ENCODE peak calls at places on chromosomes 7 and 10, in four cellular contexts. T is RWPE2; A is neural progenitor cell; B is CD8-positive, alpha-beta T cell. M is an unnamed sample.

GRCh38 chr7:151648429-151648828 is 128.7 kb upstream of the RHEB start:
- DNase-seq in T (no peak), A (no peak), B (no peak), M (no peak)

GRCh38 chr10:110176122-110176521 is 31.3 kb upstream of the MXI1 start:
- DNase-seq in T (no peak), A (no peak), B (no peak), M (no peak)

GRCh38 chr10:6014241-6014761 is 37.0 kb upstream of the IL15RA start:
- DNase-seq in T (no peak), A (peak), B (peak), M (peak)

GRCh38 chr7:28469562-28469961 is 57.2 kb downstream of the CREB5 start:
- DNase-seq in T (no peak), A (no peak), B (no peak), M (no peak)

GRCh38 chr7:2812119-2812487 is 32.0 kb downstream of the GNA12 start:
- DNase-seq in T (no peak), A (no peak), B (no peak), M (peak)

GRCh38 chr10:129509835-129510234 is 42.8 kb downstream of the MGMT start:
- DNase-seq in T (no peak), A (no peak), B (no peak), M (no peak)

GRCh38 chr7:108413782-108414492 is 42.3 kb downstream of the NRCAM start:
- DNase-seq in T (no peak), A (peak), B (no peak), M (peak)

GRCh38 chr10:25257646-25258045 is 82.8 kb downstream of the GPR158 start:
- DNase-seq in T (no peak), A (no peak), B (no peak), M (no peak)

GRCh38 chr10:60964257-60965235 is 20.6 kb upstream of the RHOBTB1 start:
- DNase-seq in T (no peak), A (peak), B (no peak), M (peak)

GRCh38 chr10:119348516-119349240 is 141.3 kb downstream of the GRK5 start:
- DNase-seq in T (no peak), A (no peak), B (no peak), M (peak)

GRCh38 chr7:87100326-87100725 is 40.9 kb upstream of the ELAPOR2 start:
- DNase-seq in T (peak), A (no peak), B (no peak), M (no peak)

GRCh38 chr7:137636376-137636775 is 210.4 kb downstream of the DGKI start:
- DNase-seq in T (no peak), A (no peak), B (no peak), M (no peak)

GRCh38 chr7:38584443-38585210 is 46.5 kb downstream of the AMPH start:
- DNase-seq in T (no peak), A (no peak), B (no peak), M (peak)

GRCh38 chr10:93028881-93029280 is 31.7 kb upstream of the CYP26C1 start:
- DNase-seq in T (no peak), A (no peak), B (no peak), M (peak)

GRCh38 chr7:11607676-11608075 is 224.3 kb downstream of the THSD7A start:
- DNase-seq in T (no peak), A (no peak), B (no peak), M (no peak)

GRCh38 chr10:22171131-22171530 is 46.7 kb downstream of the EBLN1 start:
- DNase-seq in T (no peak), A (no peak), B (no peak), M (no peak)

GRCh38 chr7:93578762-93579161 is 4.2 kb upstream of the CALCR start:
- DNase-seq in T (no peak), A (no peak), B (no peak), M (no peak)

GRCh38 chr10:77431209-77431611 is 206.4 kb downstream of the KCNMA1 start:
- DNase-seq in T (no peak), A (peak), B (no peak), M (no peak)

GRCh38 chr7:147443942-147444341 is 1146.6 kb upstream of the C7orf33 start:
- DNase-seq in T (no peak), A (no peak), B (no peak), M (no peak)

GRCh38 chr7:1412322-1413261 is 46.7 kb downstream of the MICALL2 start:
- DNase-seq in T (no peak), A (peak), B (peak), M (peak)

GRCh38 chr10:21873198-21873597 is 130.3 kb downstream of the DNAJC1 start:
- DNase-seq in T (no peak), A (no peak), B (no peak), M (no peak)

GRCh38 chr7:27066148-27066547 is 29.7 kb downstream of the HOXA1 start:
- DNase-seq in T (no peak), A (no peak), B (no peak), M (no peak)

GRCh38 chr10:119505588-119506315 is 36.8 kb downstream of the RGS10 start:
- DNase-seq in T (no peak), A (no peak), B (no peak), M (no peak)

GRCh38 chr7:88456490-88456889 is 149.8 kb upstream of the STEAP4 start:
- DNase-seq in T (no peak), A (no peak), B (no peak), M (no peak)

GRCh38 chr7:16846611-16847165 is 35.1 kb downstream of the AGR3 start:
- DNase-seq in T (no peak), A (no peak), B (no peak), M (no peak)

GRCh38 chr7:114662002-114662677 is 247.5 kb downstream of the FOXP2 start:
- DNase-seq in T (no peak), A (no peak), B (no peak), M (no peak)

GRCh38 chr10:113612154-113612553 is 51.7 kb downstream of the NRAP start:
- DNase-seq in T (no peak), A (no peak), B (no peak), M (no peak)

GRCh38 chr7:115146148-115146547 is 224.3 kb downstream of the MDFIC start:
- DNase-seq in T (peak), A (no peak), B (no peak), M (no peak)

GRCh38 chr7:70208236-70209063 is 610.2 kb downstream of the AUTS2 start:
- DNase-seq in T (no peak), A (no peak), B (no peak), M (peak)

GRCh38 chr10:130973127-130973839 is 338.2 kb downstream of the TCERG1L start:
- DNase-seq in T (no peak), A (no peak), B (no peak), M (no peak)

GRCh38 chr7:23277359-23277989 is 21.7 kb upstream of the MALSU1 start:
- DNase-seq in T (no peak), A (peak), B (no peak), M (peak)

GRCh38 chr10:24385776-24386175 is 176.8 kb downstream of the KIAA1217 start:
- DNase-seq in T (no peak), A (no peak), B (no peak), M (peak)

GRCh38 chr10:26725837-26726727 is 28.6 kb downstream of the PDSS1 start:
- DNase-seq in T (no peak), A (peak), B (peak), M (no peak)

GRCh38 chr7:24419070-24419469 is 135.1 kb downstream of the NPY start:
- DNase-seq in T (no peak), A (peak), B (no peak), M (peak)

GRCh38 chr7:49893131-49893530 is 119.7 kb downstream of the VWC2 start:
- DNase-seq in T (no peak), A (no peak), B (no peak), M (no peak)

GRCh38 chr7:21911341-21911875 is 34.3 kb downstream of the CDCA7L start:
- DNase-seq in T (no peak), A (no peak), B (no peak), M (no peak)

GRCh38 chr7:129689995-129690581 is 78.6 kb downstream of the NRF1 start:
- DNase-seq in T (no peak), A (no peak), B (no peak), M (no peak)

GRCh38 chr7:157090485-157091165 is 48.1 kb upstream of the UBE3C start:
- DNase-seq in T (no peak), A (no peak), B (no peak), M (no peak)

GRCh38 chr7:25841575-25841974 is 310.4 kb upstream of the NFE2L3 start:
- DNase-seq in T (no peak), A (no peak), B (no peak), M (no peak)

GRCh38 chr7:128424936-128425335 is 15.2 kb upstream of the IMPDH1 start:
- DNase-seq in T (no peak), A (no peak), B (no peak), M (no peak)

DNA sequence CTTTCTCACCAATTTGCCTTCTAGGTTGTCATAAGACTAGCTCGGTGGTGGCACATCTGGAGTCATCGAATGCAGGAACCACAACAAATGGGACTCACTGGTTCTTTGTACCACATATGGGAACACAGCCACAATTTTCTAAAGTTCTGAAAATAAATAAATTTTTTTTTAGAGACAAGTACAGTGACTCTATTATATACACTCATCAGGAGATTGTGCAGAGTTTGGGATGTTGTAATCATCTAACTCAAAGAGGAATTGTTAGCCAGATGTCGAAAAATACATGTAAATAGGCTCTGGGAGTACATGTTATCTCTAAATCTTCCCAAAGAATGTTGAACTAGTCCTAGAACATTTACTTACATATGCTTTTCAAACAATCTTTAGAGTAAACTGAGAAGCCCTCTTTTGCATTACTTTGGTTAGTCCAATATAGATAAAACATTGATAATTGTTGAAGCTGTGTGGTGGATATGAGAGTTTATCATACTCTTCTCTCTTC is 19.6 kb upstream of the SEPTIN7 start:
- DNase-seq in T (no peak), A (no peak), B (no peak), M (no peak)
- H3K27ac ChIP-seq in T (no peak), A (no peak), B (no peak), M (no peak)

DNA sequence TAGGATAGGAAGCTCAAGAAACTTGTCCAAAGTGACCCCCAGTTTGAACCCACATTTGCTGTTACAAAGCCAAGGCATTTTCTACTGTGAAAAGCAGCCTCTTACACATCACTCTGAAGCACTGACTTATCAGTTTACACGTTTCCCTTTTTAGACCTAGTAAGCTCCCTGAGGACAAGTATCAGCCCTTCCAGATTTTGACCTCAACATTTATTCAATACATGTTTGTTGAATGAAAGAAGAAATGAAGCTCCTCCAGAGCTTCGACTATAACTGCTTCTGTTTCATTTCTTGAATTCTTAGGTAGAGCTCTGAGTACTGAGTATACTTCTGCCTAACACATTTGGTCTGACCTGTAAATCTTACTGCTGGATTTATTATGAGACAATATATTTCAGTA is 2.7 kb downstream of the WASL start:
- DNase-seq in T (no peak), A (peak), B (no peak), M (no peak)
- H3K4me3 ChIP-seq in T (no peak), A (peak), B (no peak), M (no peak)

GRCh38 chr10:102235991-102236390 is 5.3 kb downstream of the PITX3 start:
- DNase-seq in T (no peak), A (no peak), B (no peak), M (no peak)
- H3K27ac ChIP-seq in T (no peak), A (no peak), B (no peak), M (no peak)

GRCh38 chr10:133100706-133101463 is 13.2 kb downstream of the ADGRA1 start:
- DNase-seq in T (no peak), A (peak), B (peak), M (no peak)
- H3K4me3 ChIP-seq in T (no peak), A (no peak), B (no peak), M (no peak)

GRCh38 chr10:72935358-72935757 is 19.2 kb downstream of the PLA2G12B start:
- DNase-seq in T (no peak), A (no peak), B (no peak), M (no peak)
- H3K27ac ChIP-seq in T (no peak), A (no peak), B (no peak), M (no peak)

M was measured in brain microvascular endothelial cell.